ENCODE peak calls at places on chromosomes 3 and 15, in eight cellular contexts. One of them, this sample, is unnamed.

GRCh38 chr15:39669671-39670070 is 88.8 kb downstream of the THBS1 start:
- DNase-seq in endothelial cell: no peak
- DNase-seq in cardiac muscle cell: no peak
- DNase-seq in cardiac fibroblast: no peak
- DNase-seq in HL-60: no peak
- DNase-seq in upper lobe of right lung: no peak
- DNase-seq in mammary epithelial cell: no peak
- DNase-seq in HCT116: no peak
- DNase-seq in this sample: no peak

GRCh38 chr15:100061944-100062343 is 279.8 kb downstream of the ADAMTS17 start:
- DNase-seq in upper lobe of right lung: no peak
- DNase-seq in mammary epithelial cell: no peak
- DNase-seq in cardiac muscle cell: no peak
- DNase-seq in cardiac fibroblast: no peak
- DNase-seq in HL-60: no peak
- DNase-seq in HCT116: no peak
- DNase-seq in endothelial cell: no peak
- DNase-seq in this sample: no peak

GRCh38 chr3:166809520-166809919 is 570.6 kb downstream of the ZBBX start:
- DNase-seq in endothelial cell: no peak
- DNase-seq in HCT116: no peak
- DNase-seq in HL-60: no peak
- DNase-seq in upper lobe of right lung: no peak
- DNase-seq in mammary epithelial cell: no peak
- DNase-seq in cardiac muscle cell: no peak
- DNase-seq in cardiac fibroblast: no peak
- DNase-seq in this sample: no peak

GRCh38 chr3:177134166-177134565 is 63.1 kb downstream of the TBL1XR1 start:
- DNase-seq in endothelial cell: no peak
- DNase-seq in cardiac fibroblast: peak
- DNase-seq in cardiac muscle cell: no peak
- DNase-seq in HCT116: no peak
- DNase-seq in HL-60: no peak
- DNase-seq in mammary epithelial cell: no peak
- DNase-seq in upper lobe of right lung: no peak
- DNase-seq in this sample: no peak

GRCh38 chr15:93929375-93930094 is 301.8 kb upstream of the MCTP2 start:
- DNase-seq in cardiac fibroblast: peak
- DNase-seq in endothelial cell: no peak
- DNase-seq in HL-60: no peak
- DNase-seq in cardiac muscle cell: peak
- DNase-seq in HCT116: no peak
- DNase-seq in mammary epithelial cell: peak
- DNase-seq in upper lobe of right lung: no peak
- DNase-seq in this sample: no peak

GRCh38 chr15:94119215-94119815 is 112.0 kb upstream of the MCTP2 start:
- DNase-seq in cardiac muscle cell: no peak
- DNase-seq in mammary epithelial cell: no peak
- DNase-seq in HCT116: no peak
- DNase-seq in upper lobe of right lung: no peak
- DNase-seq in cardiac fibroblast: no peak
- DNase-seq in HL-60: no peak
- DNase-seq in endothelial cell: no peak
- DNase-seq in this sample: no peak

GRCh38 chr3:53748512-53749271 is 97.5 kb downstream of the CHDH start:
- DNase-seq in cardiac muscle cell: no peak
- DNase-seq in endothelial cell: no peak
- DNase-seq in upper lobe of right lung: no peak
- DNase-seq in HCT116: no peak
- DNase-seq in cardiac fibroblast: no peak
- DNase-seq in HL-60: no peak
- DNase-seq in mammary epithelial cell: no peak
- DNase-seq in this sample: no peak

GRCh38 chr15:45401665-45402161 is 23.4 kb upstream of the GATM start:
- DNase-seq in cardiac fibroblast: no peak
- DNase-seq in upper lobe of right lung: no peak
- DNase-seq in HCT116: no peak
- DNase-seq in mammary epithelial cell: no peak
- DNase-seq in endothelial cell: no peak
- DNase-seq in HL-60: no peak
- DNase-seq in cardiac muscle cell: no peak
- DNase-seq in this sample: no peak

GRCh38 chr15:34725565-34725964 is 29.2 kb downstream of the GJD2 start:
- DNase-seq in mammary epithelial cell: no peak
- DNase-seq in cardiac fibroblast: no peak
- DNase-seq in cardiac muscle cell: no peak
- DNase-seq in HL-60: no peak
- DNase-seq in upper lobe of right lung: no peak
- DNase-seq in endothelial cell: no peak
- DNase-seq in HCT116: no peak
- DNase-seq in this sample: no peak

GRCh38 chr15:48177383-48177874 is 666 bp downstream of the MYEF2 start:
- DNase-seq in cardiac fibroblast: peak
- DNase-seq in endothelial cell: no peak
- DNase-seq in HL-60: no peak
- DNase-seq in cardiac muscle cell: peak
- DNase-seq in mammary epithelial cell: peak
- DNase-seq in HCT116: no peak
- DNase-seq in upper lobe of right lung: no peak
- DNase-seq in this sample: no peak

GRCh38 chr15:49428392-49429095 is 5.5 kb downstream of the FGF7 start:
- DNase-seq in endothelial cell: no peak
- DNase-seq in upper lobe of right lung: no peak
- DNase-seq in cardiac fibroblast: peak
- DNase-seq in HCT116: no peak
- DNase-seq in cardiac muscle cell: peak
- DNase-seq in HL-60: no peak
- DNase-seq in mammary epithelial cell: no peak
- DNase-seq in this sample: no peak

GRCh38 chr15:101795455-101795854 is 7.9 kb upstream of the OR4F6 start:
- DNase-seq in upper lobe of right lung: no peak
- DNase-seq in cardiac muscle cell: peak
- DNase-seq in cardiac fibroblast: peak
- DNase-seq in mammary epithelial cell: peak
- DNase-seq in HL-60: no peak
- DNase-seq in endothelial cell: no peak
- DNase-seq in HCT116: no peak
- DNase-seq in this sample: no peak

GRCh38 chr3:138051946-138052802 is 42.2 kb downstream of the CLDN18 start:
- DNase-seq in endothelial cell: peak
- DNase-seq in mammary epithelial cell: peak
- DNase-seq in HL-60: peak
- DNase-seq in cardiac muscle cell: peak
- DNase-seq in HCT116: peak
- DNase-seq in cardiac fibroblast: peak
- DNase-seq in upper lobe of right lung: peak
- DNase-seq in this sample: no peak

GRCh38 chr15:100690786-100691160 is 88.4 kb downstream of the ASB7 start:
- DNase-seq in HCT116: no peak
- DNase-seq in HL-60: no peak
- DNase-seq in mammary epithelial cell: no peak
- DNase-seq in cardiac fibroblast: no peak
- DNase-seq in upper lobe of right lung: peak
- DNase-seq in endothelial cell: no peak
- DNase-seq in cardiac muscle cell: no peak
- DNase-seq in this sample: no peak

GRCh38 chr3:118244761-118245160 is 789.9 kb downstream of the IGSF11 start:
- DNase-seq in cardiac fibroblast: no peak
- DNase-seq in HCT116: no peak
- DNase-seq in mammary epithelial cell: no peak
- DNase-seq in HL-60: no peak
- DNase-seq in upper lobe of right lung: no peak
- DNase-seq in endothelial cell: no peak
- DNase-seq in cardiac muscle cell: no peak
- DNase-seq in this sample: no peak

GRCh38 chr15:78103406-78104118 is 11.2 kb downstream of the SH2D7 start:
- DNase-seq in upper lobe of right lung: peak
- DNase-seq in HL-60: peak
- DNase-seq in endothelial cell: no peak
- DNase-seq in cardiac muscle cell: no peak
- DNase-seq in cardiac fibroblast: no peak
- DNase-seq in mammary epithelial cell: no peak
- DNase-seq in HCT116: no peak
- DNase-seq in this sample: no peak

GRCh38 chr3:122660575-122660974 is 20.1 kb upstream of the PARP14 start:
- DNase-seq in HL-60: no peak
- DNase-seq in endothelial cell: peak
- DNase-seq in cardiac fibroblast: no peak
- DNase-seq in HCT116: no peak
- DNase-seq in upper lobe of right lung: no peak
- DNase-seq in cardiac muscle cell: no peak
- DNase-seq in mammary epithelial cell: no peak
- DNase-seq in this sample: no peak
- TF ChIP-seq CTCF in HL-60: no peak
- TF ChIP-seq CTCF in endothelial cell: no peak
- TF ChIP-seq CTCF in cardiac fibroblast: peak
- TF ChIP-seq CTCF in HCT116: no peak
- TF ChIP-seq CTCF in upper lobe of right lung: peak
- TF ChIP-seq CTCF in cardiac muscle cell: no peak
- TF ChIP-seq CTCF in mammary epithelial cell: peak
- TF ChIP-seq CTCF in this sample: peak

GRCh38 chr3:126525091-126525852 is 1.3 kb downstream of the CHST13 start:
- DNase-seq in cardiac muscle cell: no peak
- DNase-seq in upper lobe of right lung: peak
- DNase-seq in HCT116: no peak
- DNase-seq in HL-60: no peak
- DNase-seq in endothelial cell: no peak
- DNase-seq in mammary epithelial cell: no peak
- DNase-seq in cardiac fibroblast: no peak
- DNase-seq in this sample: no peak

GRCh38 chr3:126525853-126526667 is 2.1 kb downstream of the CHST13 start:
- DNase-seq in endothelial cell: no peak
- DNase-seq in mammary epithelial cell: no peak
- DNase-seq in HCT116: no peak
- DNase-seq in cardiac fibroblast: no peak
- DNase-seq in HL-60: no peak
- DNase-seq in upper lobe of right lung: peak
- DNase-seq in cardiac muscle cell: no peak
- DNase-seq in this sample: no peak

GRCh38 chr3:126526668-126527005 is 2.7 kb downstream of the CHST13 start:
- DNase-seq in upper lobe of right lung: peak
- DNase-seq in mammary epithelial cell: no peak
- DNase-seq in HCT116: no peak
- DNase-seq in cardiac fibroblast: no peak
- DNase-seq in cardiac muscle cell: no peak
- DNase-seq in HL-60: no peak
- DNase-seq in endothelial cell: no peak
- DNase-seq in this sample: no peak

GRCh38 chr3:126523745-126524428 is at the start of gene CHST13:
- DNase-seq in HCT116: no peak
- DNase-seq in upper lobe of right lung: peak
- DNase-seq in HL-60: peak
- DNase-seq in endothelial cell: peak
- DNase-seq in mammary epithelial cell: peak
- DNase-seq in cardiac muscle cell: peak
- DNase-seq in cardiac fibroblast: peak
- DNase-seq in this sample: no peak

DNA sequence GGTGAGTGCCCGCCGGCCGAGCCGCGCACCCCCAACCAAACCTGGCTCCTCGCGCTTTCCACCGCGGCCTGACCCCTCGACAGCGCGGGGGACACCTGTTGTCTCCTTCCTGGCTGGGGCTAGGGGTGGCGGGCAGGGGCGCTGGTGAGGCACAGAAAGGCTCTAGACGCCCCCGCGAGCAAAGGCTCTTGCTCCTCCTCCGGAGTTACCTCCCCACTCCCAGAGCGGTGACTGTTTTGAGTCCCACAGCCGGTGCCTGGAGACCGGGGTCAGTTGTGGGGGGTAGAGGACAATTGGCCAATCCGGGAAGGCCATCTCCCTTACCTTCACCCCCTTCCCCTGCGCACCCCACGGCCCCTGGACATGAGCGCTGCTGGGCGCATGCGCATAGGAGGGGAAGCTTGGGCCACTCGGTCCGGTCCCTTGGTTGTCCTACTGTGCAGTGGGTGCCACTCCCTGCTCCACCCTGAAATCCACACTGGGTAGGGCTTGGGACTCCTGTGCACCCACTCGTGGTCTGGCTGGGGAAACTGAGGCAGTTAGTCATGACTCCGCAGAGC is 554 bp downstream of the CHST13 start:
- DNase-seq in cardiac muscle cell: no peak
- DNase-seq in endothelial cell: no peak
- DNase-seq in mammary epithelial cell: no peak
- DNase-seq in HL-60: no peak
- DNase-seq in cardiac fibroblast: no peak
- DNase-seq in HCT116: no peak
- DNase-seq in upper lobe of right lung: peak
- DNase-seq in this sample: peak
- TF ChIP-seq CTCF in cardiac muscle cell: no peak
- TF ChIP-seq CTCF in endothelial cell: no peak
- TF ChIP-seq CTCF in mammary epithelial cell: no peak
- TF ChIP-seq CTCF in HL-60: no peak
- TF ChIP-seq CTCF in cardiac fibroblast: no peak
- TF ChIP-seq CTCF in HCT116: no peak
- TF ChIP-seq CTCF in upper lobe of right lung: no peak
- TF ChIP-seq CTCF in this sample: no peak

DNA sequence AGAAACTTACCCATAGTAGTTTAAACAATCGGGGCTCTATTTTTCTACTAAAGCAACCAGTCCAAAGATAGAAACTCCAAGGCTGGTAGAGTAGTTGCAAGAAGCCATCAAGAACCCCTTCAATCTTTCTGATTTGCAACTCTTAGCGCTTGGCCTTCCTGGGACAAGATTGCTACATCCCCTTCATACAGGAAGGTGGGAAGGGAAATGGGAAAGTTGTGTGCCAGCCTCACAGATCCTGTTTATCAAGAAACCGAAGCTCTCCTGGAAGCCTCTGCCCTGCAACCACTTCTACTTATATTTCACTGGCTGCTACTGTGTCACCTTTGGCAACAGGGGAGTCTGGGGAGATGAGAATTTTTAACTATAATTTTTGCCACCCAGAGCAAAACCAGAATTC is 46.2 kb downstream of the OSBPL10 start:
- DNase-seq in upper lobe of right lung: no peak
- DNase-seq in HL-60: no peak
- DNase-seq in mammary epithelial cell: no peak
- DNase-seq in HCT116: no peak
- DNase-seq in cardiac muscle cell: peak
- DNase-seq in cardiac fibroblast: peak
- DNase-seq in endothelial cell: peak
- DNase-seq in this sample: no peak
- TF ChIP-seq CTCF in upper lobe of right lung: no peak
- TF ChIP-seq CTCF in HL-60: no peak
- TF ChIP-seq CTCF in mammary epithelial cell: no peak
- TF ChIP-seq CTCF in HCT116: no peak
- TF ChIP-seq CTCF in cardiac muscle cell: no peak
- TF ChIP-seq CTCF in cardiac fibroblast: no peak
- TF ChIP-seq CTCF in endothelial cell: no peak
- TF ChIP-seq CTCF in this sample: no peak

DNA sequence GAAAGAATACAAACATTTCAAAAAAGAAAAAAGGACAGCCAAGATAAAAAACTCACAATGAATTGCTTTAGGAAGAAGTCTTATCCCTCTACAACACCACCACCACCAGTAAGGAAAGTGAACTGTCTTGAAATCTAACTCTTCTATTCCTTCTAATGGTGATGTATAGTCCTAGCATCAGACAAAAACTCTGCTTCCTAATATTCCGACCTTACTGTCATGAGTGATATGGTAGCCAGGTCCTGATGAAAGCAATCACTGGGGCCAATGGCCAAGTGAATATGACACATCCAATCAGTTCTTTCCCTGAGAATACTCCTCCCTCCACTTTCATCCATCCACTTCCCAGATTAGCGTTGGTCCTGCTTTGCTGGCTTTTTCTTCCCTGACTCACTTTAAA is 14.8 kb downstream of the GK5 start:
- DNase-seq in endothelial cell: no peak
- DNase-seq in HL-60: no peak
- DNase-seq in cardiac muscle cell: peak
- DNase-seq in HCT116: no peak
- DNase-seq in upper lobe of right lung: no peak
- DNase-seq in mammary epithelial cell: no peak
- DNase-seq in cardiac fibroblast: peak
- DNase-seq in this sample: no peak
- TF ChIP-seq CTCF in endothelial cell: no peak
- TF ChIP-seq CTCF in HL-60: no peak
- TF ChIP-seq CTCF in cardiac muscle cell: peak
- TF ChIP-seq CTCF in HCT116: no peak
- TF ChIP-seq CTCF in upper lobe of right lung: no peak
- TF ChIP-seq CTCF in mammary epithelial cell: no peak
- TF ChIP-seq CTCF in cardiac fibroblast: no peak
- TF ChIP-seq CTCF in this sample: no peak